ENCODE peak calls at places on chromosomes 12 and 14, in ten cellular contexts. Q is heart left ventricle, Z is sigmoid colon, K is tibial artery, U is tibial nerve, H is HCT116, N is GM23338, I is A549, D is IMR-90, A is OCI-LY7. S is an unnamed sample.
A peak's percentile ranks its signal among the peaks of the same experiment; 100 is the strongest.

GRCh38 chr12:32419520-32419960 is 20.2 kb downstream of the FGD4 start:
- DNase-seq in Q (no peak), Z (no peak), K (no peak), U (no peak), H (no peak), N (no peak), I (no peak), D (peak; percentile 11), A (no peak), S (no peak)

GRCh38 chr14:51219473-51220448 is 20.3 kb upstream of the TMX1 start:
- DNase-seq in Q (no peak), Z (no peak), K (no peak), U (peak; percentile 44), H (no peak), N (peak; percentile 57), I (peak; percentile 10), D (peak; percentile 54), A (peak; percentile 30), S (no peak)

GRCh38 chr14:72613975-72614319 is 280.0 kb downstream of the DPF3 start:
- DNase-seq in Q (no peak), Z (no peak), K (no peak), U (no peak), H (no peak), N (no peak), I (no peak), D (no peak), A (no peak), S (peak; percentile 37)

GRCh38 chr14:104600141-104600643 is 4.4 kb downstream of the TMEM179 start:
- DNase-seq in Q (no peak), Z (no peak), K (peak; percentile 62), U (no peak), H (no peak), N (no peak), I (peak; percentile 48), D (no peak), A (no peak), S (no peak)

GRCh38 chr14:67820428-67820881 is 876 bp downstream of the RAD51B start:
- DNase-seq in Q (no peak), Z (no peak), K (no peak), U (no peak), H (no peak), N (peak; percentile 32), I (peak; percentile 27), D (peak; percentile 31), A (peak; percentile 27), S (no peak)

GRCh38 chr12:42691991-42692557 is 102.5 kb upstream of the PRICKLE1 start:
- DNase-seq in Q (no peak), Z (no peak), K (no peak), U (no peak), H (no peak), N (peak; percentile 2), I (peak; percentile 53), D (no peak), A (no peak), S (no peak)

GRCh38 chr14:22428681-22429315 is 160.2 kb downstream of the DAD1 start:
- DNase-seq in Q (no peak), Z (no peak), K (no peak), U (no peak), H (no peak), N (no peak), I (no peak), D (peak; percentile 22), A (no peak), S (no peak)

GRCh38 chr14:102250636-102251035 is 54.3 kb downstream of the MOK start:
- DNase-seq in Q (no peak), Z (no peak), K (no peak), U (no peak), H (no peak), N (no peak), I (no peak), D (no peak), A (no peak), S (no peak)

GRCh38 chr12:106790020-106790419 is 15.5 kb downstream of the RIC8B start:
- DNase-seq in Q (no peak), Z (no peak), K (no peak), U (no peak), H (no peak), N (no peak), I (no peak), D (no peak), A (peak; percentile 21), S (no peak)

GRCh38 chr12:91126516-91126915 is 15.2 kb upstream of the LUM start:
- DNase-seq in Q (no peak), Z (no peak), K (peak; percentile 62), U (no peak), H (no peak), N (no peak), I (no peak), D (no peak), A (no peak), S (no peak)

GRCh38 chr12:57224973-57225679 is 4.4 kb upstream of the SHMT2 start:
- DNase-seq in Q (peak; percentile 47), Z (peak; percentile 71), K (no peak), U (no peak), H (no peak), N (peak; percentile 48), I (no peak), D (no peak), A (peak; percentile 87), S (no peak)

GRCh38 chr14:42027271-42027670 is 420.6 kb downstream of the LRFN5 start:
- DNase-seq in Q (no peak), Z (no peak), K (no peak), U (no peak), H (no peak), N (no peak), I (no peak), D (no peak), A (no peak), S (no peak)

GRCh38 chr12:15232959-15233358 is 11.7 kb upstream of the RERG start:
- DNase-seq in Q (no peak), Z (no peak), K (no peak), U (no peak), H (no peak), N (no peak), I (no peak), D (no peak), A (no peak), S (no peak)

GRCh38 chr12:69915964-69916363 is 90.9 kb downstream of the MYRFL start:
- DNase-seq in Q (no peak), Z (no peak), K (no peak), U (no peak), H (no peak), N (no peak), I (no peak), D (no peak), A (no peak), S (no peak)

GRCh38 chr14:77623201-77623600 is 6.8 kb upstream of the SPTLC2 start:
- DNase-seq in Q (peak; percentile 34), Z (no peak), K (no peak), U (no peak), H (no peak), N (no peak), I (no peak), D (no peak), A (no peak), S (no peak)
- H3K27ac ChIP-seq in Q (no peak overlapping the region), Z (no peak overlapping the region), K (no peak overlapping the region), U (no peak overlapping the region), H (no peak overlapping the region), N (no peak overlapping the region), I (no peak overlapping the region), D (no peak overlapping the region), A (no peak overlapping the region), S (no peak overlapping the region)

GRCh38 chr12:24072302-24072701 is 122.8 kb upstream of the SOX5 start:
- DNase-seq in Q (no peak), Z (no peak), K (no peak), U (no peak), H (no peak), N (no peak), I (no peak), D (peak; percentile 1), A (no peak), S (no peak)
- H3K27ac ChIP-seq in Q (no peak overlapping the region), Z (no peak overlapping the region), K (no peak overlapping the region), U (no peak overlapping the region), H (no peak overlapping the region), N (no peak overlapping the region), I (no peak overlapping the region), D (no peak overlapping the region), A (no peak overlapping the region), S (no peak overlapping the region)

DNA sequence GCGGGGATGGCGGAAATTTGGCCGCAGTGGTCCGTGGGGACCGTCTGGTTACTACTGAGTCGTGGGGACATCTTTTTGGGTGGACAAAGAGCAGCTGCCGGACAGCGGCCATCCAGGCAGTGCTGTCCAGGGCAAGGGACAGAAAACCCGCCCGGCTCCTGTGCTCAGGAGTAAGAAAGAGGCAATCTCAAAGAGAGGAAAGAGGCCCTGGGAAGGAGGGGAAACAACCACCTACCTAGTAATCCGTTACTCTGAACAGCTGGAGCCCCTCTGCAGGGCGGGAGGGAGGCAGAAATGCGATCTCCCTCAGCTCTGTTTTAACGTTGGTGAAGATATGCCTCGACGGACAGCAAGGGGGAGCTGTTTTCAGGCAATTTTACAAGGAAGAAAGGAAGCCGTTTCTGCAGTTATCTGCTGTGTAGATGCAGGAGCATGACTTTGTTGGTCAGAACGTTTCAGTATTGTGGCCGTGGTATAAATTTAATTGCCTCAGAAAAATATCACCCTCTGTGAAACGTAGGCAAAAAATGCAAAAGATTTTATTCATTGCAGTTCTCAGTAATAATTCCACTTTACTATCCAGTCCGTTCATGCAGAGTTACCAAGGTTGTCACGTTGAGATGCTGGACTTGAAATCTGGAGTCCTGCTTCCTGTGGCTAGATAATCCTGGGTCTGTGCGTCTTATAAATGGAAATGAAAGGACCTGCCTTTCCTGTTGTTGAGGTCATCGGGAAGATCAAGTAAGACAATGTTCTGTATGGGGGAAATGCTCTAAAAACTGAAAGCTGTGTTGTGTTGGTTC is 1.1 kb upstream of the AVPR1A start:
- DNase-seq in Q (no peak), Z (no peak), K (peak; percentile 68), U (peak; percentile 21), H (peak; percentile 43), N (peak; percentile 89), I (peak; percentile 69), D (peak; percentile 24), A (peak; percentile 7), S (no peak)
- H3K27ac ChIP-seq in Q (peak overlapping the region; percentile 47), Z (peak overlapping the region; percentile 27), K (peak overlapping the region; percentile 91), U (peak overlapping the region; percentile 34), H (no peak overlapping the region), N (no peak overlapping the region), I (no peak overlapping the region), D (no peak overlapping the region), A (no peak overlapping the region), S (no peak overlapping the region)

GRCh38 chr12:93762912-93763311 is 85.7 kb downstream of the CRADD start:
- DNase-seq in Q (no peak), Z (no peak), K (no peak), U (no peak), H (no peak), N (no peak), I (no peak), D (no peak), A (no peak), S (no peak)

GRCh38 chr12:93759512-93760081 is 82.4 kb downstream of the CRADD start:
- DNase-seq in Q (no peak), Z (no peak), K (no peak), U (no peak), H (no peak), N (no peak), I (no peak), D (no peak), A (no peak), S (no peak)

GRCh38 chr12:93763746-93764147 is 86.6 kb downstream of the CRADD start:
- DNase-seq in Q (no peak), Z (no peak), K (no peak), U (no peak), H (no peak), N (peak; percentile 41), I (no peak), D (no peak), A (no peak), S (no peak)

GRCh38 chr12:93760275-93760875 is 83.2 kb downstream of the CRADD start:
- DNase-seq in Q (no peak), Z (no peak), K (no peak), U (no peak), H (no peak), N (no peak), I (no peak), D (no peak), A (no peak), S (no peak)

GRCh38 chr12:93762059-93762719 is 85.0 kb downstream of the CRADD start:
- DNase-seq in Q (no peak), Z (no peak), K (no peak), U (no peak), H (no peak), N (no peak), I (no peak), D (peak; percentile 50), A (no peak), S (no peak)
- H3K27ac ChIP-seq in Q (no peak overlapping the region), Z (no peak overlapping the region), K (no peak overlapping the region), U (no peak overlapping the region), H (no peak overlapping the region), N (no peak overlapping the region), I (peak overlapping the region; percentile 17), D (no peak overlapping the region), A (no peak overlapping the region), S (no peak overlapping the region)